ENCODE peak calls at places on chromosomes 13 and 19, in four cellular contexts. Z, K, S and T are unnamed samples.

GRCh38 chr13:19567820-19568534 is 6.6 kb upstream of the TPTE2 start:
- DNase-seq in Z (no peak), S (no peak), K (no peak), T (no peak)

GRCh38 chr19:4060621-4061177 is 6.0 kb downstream of the ZBTB7A start:
- DNase-seq in K (no peak), S (no peak), Z (no peak), T (no peak)

GRCh38 chr19:48874309-48875135 is 2.3 kb downstream of the PPP1R15A start:
- DNase-seq in S (peak), K (peak), Z (peak), T (no peak)

GRCh38 chr13:67369895-67370660 is 139.9 kb upstream of the PCDH9 start:
- DNase-seq in Z (no peak), S (peak), K (no peak), T (no peak)

GRCh38 chr19:51366999-51367564 is 894 bp upstream of the ETFB start:
- DNase-seq in S (no peak), K (peak), Z (peak), T (peak)

GRCh38 chr19:31674503-31675186 is 325.4 kb upstream of the TSHZ3 start:
- DNase-seq in Z (no peak), S (no peak), K (no peak), T (no peak)

GRCh38 chr13:28494537-28494860 is 429 bp downstream of the FLT1 start:
- DNase-seq in S (no peak), K (no peak), Z (peak), T (no peak)

GRCh38 chr13:26051231-26052135 is at the start of gene SHISA2:
- DNase-seq in K (no peak), Z (peak), S (peak), T (peak)

GRCh38 chr19:7789447-7789846 is 26.4 kb downstream of the CLEC4M start:
- DNase-seq in Z (no peak), K (peak), S (no peak), T (no peak)

GRCh38 chr13:94646904-94647303 is 45.2 kb downstream of the GPR180 start:
- DNase-seq in Z (no peak), K (no peak), S (no peak), T (no peak)

GRCh38 chr13:113831061-113831460 is 32.8 kb downstream of the GAS6 start:
- DNase-seq in S (no peak), K (no peak), Z (no peak), T (no peak)

GRCh38 chr19:13968999-13969398 is 16.7 kb downstream of the DCAF15 start:
- DNase-seq in Z (no peak), K (no peak), S (no peak), T (no peak)

GRCh38 chr19:46783670-46784069 is 4.7 kb downstream of the SLC1A5 start:
- DNase-seq in K (no peak), Z (no peak), S (no peak), T (no peak)

GRCh38 chr13:52169839-52170238 is 10.4 kb upstream of the NEK3 start:
- DNase-seq in S (no peak), Z (no peak), K (no peak), T (no peak)